ENCODE peak calls at places on chromosomes 6 and 20, in four cellular contexts. Y is HTR-8/SVneo, X is ELR, G is A549. V is an unnamed sample.

GRCh38 chr6:53603381-53604121 is 58.6 kb upstream of the GCLC start:
- DNase-seq in Y (no peak), X (peak; percentile 13), G (no peak), V (no peak)

GRCh38 chr6:19865178-19865577 is 28.0 kb downstream of the ID4 start:
- DNase-seq in Y (no peak), X (no peak), G (no peak), V (no peak)

GRCh38 chr6:142548571-142548970 is 246.8 kb downstream of the ADGRG6 start:
- DNase-seq in Y (no peak), X (no peak), G (no peak), V (no peak)

GRCh38 chr20:43963233-43963632 is 48.6 kb downstream of the TOX2 start:
- DNase-seq in Y (no peak), X (peak; percentile 79), G (no peak), V (no peak)

GRCh38 chr20:48049171-48049570 is 263.9 kb upstream of the SULF2 start:
- DNase-seq in Y (no peak), X (no peak), G (no peak), V (no peak)

GRCh38 chr6:126034671-126035070 is 48.3 kb downstream of the TRMT11 start:
- DNase-seq in Y (no peak), X (no peak), G (no peak), V (no peak)

GRCh38 chr6:36042618-36043260 is 15.1 kb downstream of the MAPK14 start:
- DNase-seq in Y (no peak), X (no peak), G (no peak), V (no peak)

GRCh38 chr6:151387581-151387980 is 3.8 kb downstream of the ZBTB2 start:
- DNase-seq in Y (no peak), X (peak; percentile 71), G (no peak), V (no peak)

GRCh38 chr20:50876063-50876685 is 55.1 kb downstream of the ADNP start:
- DNase-seq in Y (no peak), X (no peak), G (no peak), V (no peak)

GRCh38 chr20:54146672-54147071 is 27.1 kb downstream of the CYP24A1 start:
- DNase-seq in Y (no peak), X (no peak), G (no peak), V (no peak)

GRCh38 chr6:37319156-37319555 is 34.6 kb upstream of the RNF8 start:
- DNase-seq in Y (no peak), X (no peak), G (no peak), V (no peak)

GRCh38 chr20:46438156-46438750 is 31.8 kb upstream of the ELMO2 start:
- DNase-seq in Y (peak; percentile 87), X (peak; percentile 66), G (peak; percentile 50), V (peak; percentile 10)

GRCh38 chr6:26025047-26025893 is 62.0 kb upstream of the HFE start:
- DNase-seq in Y (no peak), X (peak; percentile 88), G (peak; percentile 77), V (no peak)

GRCh38 chr6:21914121-21914973 is 320.8 kb downstream of the SOX4 start:
- DNase-seq in Y (no peak), X (no peak), G (no peak), V (peak; percentile 27)

GRCh38 chr6:137269803-137270202 is 50.6 kb upstream of the IFNGR1 start:
- DNase-seq in Y (no peak), X (no peak), G (no peak), V (no peak)

GRCh38 chr20:931401-931800 is 15.3 kb upstream of the ANGPT4 start:
- DNase-seq in Y (no peak), X (peak; percentile 35), G (peak; percentile 42), V (no peak)

GRCh38 chr6:159745081-159745480 is 16.8 kb upstream of the ACAT2 start:
- DNase-seq in Y (no peak), X (no peak), G (no peak), V (no peak)

GRCh38 chr6:117165921-117166499 is 99.3 kb upstream of the VGLL2 start:
- DNase-seq in Y (peak; percentile 26), X (no peak), G (no peak), V (no peak)

GRCh38 chr6:89209457-89209856 is 7.7 kb downstream of the GABRR1 start:
- DNase-seq in Y (no peak), X (peak; percentile 7), G (no peak), V (no peak)

GRCh38 chr20:43550456-43550855 is 8.4 kb upstream of the SGK2 start:
- DNase-seq in Y (no peak), X (no peak), G (no peak), V (no peak)